ENCODE peak calls at places on chromosome 4, in four cellular contexts. One of them, this sample, is unnamed.

GRCh38 chr4:79964715-79965345 is 108.2 kb downstream of the ANTXR2 start:
- DNase-seq in WTC11: peak
- DNase-seq in K562: no peak
- DNase-seq in HepG2: no peak
- DNase-seq in this sample: no peak

GRCh38 chr4:99815597-99816011 is 1.0 kb upstream of the DAPP1 start:
- DNase-seq in WTC11: no peak
- DNase-seq in K562: no peak
- DNase-seq in HepG2: peak
- DNase-seq in this sample: no peak

GRCh38 chr4:65502151-65502691 is 168.1 kb downstream of the EPHA5 start:
- DNase-seq in WTC11: no peak
- DNase-seq in K562: no peak
- DNase-seq in HepG2: no peak
- DNase-seq in this sample: no peak

GRCh38 chr4:109207060-109207459 is 95.4 kb downstream of the COL25A1 start:
- DNase-seq in WTC11: no peak
- DNase-seq in K562: no peak
- DNase-seq in HepG2: no peak
- DNase-seq in this sample: no peak

GRCh38 chr4:149884046-149884445 is 68.4 kb upstream of the IQCM start:
- DNase-seq in WTC11: no peak
- DNase-seq in K562: no peak
- DNase-seq in HepG2: no peak
- DNase-seq in this sample: no peak

GRCh38 chr4:110953191-110953590 is 330.3 kb upstream of the PITX2 start:
- DNase-seq in WTC11: no peak
- DNase-seq in K562: no peak
- DNase-seq in HepG2: no peak
- DNase-seq in this sample: no peak

GRCh38 chr4:3251691-3252479 is 2.9 kb downstream of the MSANTD1 start:
- DNase-seq in WTC11: peak
- DNase-seq in K562: no peak
- DNase-seq in HepG2: no peak
- DNase-seq in this sample: no peak

GRCh38 chr4:56217383-56217890 is 169.9 kb downstream of the AASDH start:
- DNase-seq in WTC11: no peak
- DNase-seq in K562: no peak
- DNase-seq in HepG2: peak
- DNase-seq in this sample: no peak

GRCh38 chr4:47543331-47543730 is 58.3 kb downstream of the ATP10D start:
- DNase-seq in WTC11: no peak
- DNase-seq in K562: no peak
- DNase-seq in HepG2: no peak
- DNase-seq in this sample: no peak

GRCh38 chr4:145782756-145783155 is 102.8 kb downstream of the C4orf51 start:
- DNase-seq in WTC11: no peak
- DNase-seq in K562: no peak
- DNase-seq in HepG2: no peak
- DNase-seq in this sample: no peak

GRCh38 chr4:173264245-173264959 is 69.8 kb downstream of the HMGB2 start:
- DNase-seq in WTC11: no peak
- DNase-seq in K562: peak
- DNase-seq in HepG2: no peak
- DNase-seq in this sample: no peak

DNA sequence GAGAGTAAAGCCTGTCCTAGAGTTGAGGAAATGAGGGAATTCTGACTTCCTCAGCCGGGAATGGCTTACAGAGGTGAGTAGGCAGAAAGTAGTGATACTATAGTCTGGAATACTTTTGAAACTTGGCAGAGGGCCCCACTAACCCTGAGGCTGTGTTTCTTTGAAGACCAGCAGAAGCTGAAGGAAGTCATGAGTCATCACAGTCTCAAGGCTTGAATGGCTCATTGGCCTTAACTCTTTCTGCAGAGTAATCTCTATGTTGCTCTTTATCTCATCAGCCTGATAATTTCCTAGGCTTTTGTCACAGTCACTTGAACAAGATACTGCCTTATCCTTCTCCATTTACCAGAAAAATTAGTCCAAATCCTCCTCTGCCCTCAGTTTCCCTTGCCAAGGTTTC is 80.8 kb downstream of the ANKRD50 start:
- DNase-seq in WTC11: no peak
- DNase-seq in K562: peak
- DNase-seq in HepG2: no peak
- DNase-seq in this sample: no peak
- TF ChIP-seq CREM in WTC11: no peak
- TF ChIP-seq CREM in K562: no peak
- TF ChIP-seq CREM in HepG2: no peak
- TF ChIP-seq CREM in this sample: no peak

DNA sequence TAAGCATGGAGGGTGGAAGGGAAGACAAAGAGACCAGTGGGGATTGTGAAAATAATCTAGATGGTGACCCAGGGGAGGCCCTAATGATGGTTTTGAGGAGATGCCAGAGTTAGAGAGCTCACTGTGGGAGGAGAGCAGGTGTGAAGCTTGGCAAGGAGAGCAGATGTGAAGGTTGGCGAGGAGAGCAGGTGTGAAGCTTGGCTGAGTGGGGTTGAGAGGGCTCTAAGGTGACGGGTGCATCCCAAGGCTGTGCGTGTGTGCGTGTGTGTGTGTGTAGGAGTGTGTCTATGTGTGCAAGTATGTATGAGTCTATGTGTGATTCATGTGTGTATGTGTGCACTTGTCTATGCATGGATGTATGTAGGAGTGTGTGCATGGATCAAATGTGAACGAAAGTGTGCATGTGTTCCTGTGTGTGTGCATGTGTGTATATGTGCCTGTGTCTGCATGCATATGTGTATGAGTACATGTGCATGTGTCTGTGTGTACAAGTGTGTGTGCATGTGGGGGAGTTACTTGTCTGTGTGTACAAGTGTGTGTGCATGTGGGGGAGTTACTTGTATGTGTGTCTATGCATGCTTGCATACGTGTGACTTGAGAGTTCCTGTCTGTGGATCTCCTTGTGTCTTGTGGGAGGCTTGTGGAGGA is 72.0 kb downstream of the EVC start:
- DNase-seq in WTC11: no peak
- DNase-seq in K562: no peak
- DNase-seq in HepG2: no peak
- DNase-seq in this sample: no peak
- TF ChIP-seq CREM in WTC11: no peak
- TF ChIP-seq CREM in K562: no peak
- TF ChIP-seq CREM in HepG2: no peak
- TF ChIP-seq CREM in this sample: no peak

DNA sequence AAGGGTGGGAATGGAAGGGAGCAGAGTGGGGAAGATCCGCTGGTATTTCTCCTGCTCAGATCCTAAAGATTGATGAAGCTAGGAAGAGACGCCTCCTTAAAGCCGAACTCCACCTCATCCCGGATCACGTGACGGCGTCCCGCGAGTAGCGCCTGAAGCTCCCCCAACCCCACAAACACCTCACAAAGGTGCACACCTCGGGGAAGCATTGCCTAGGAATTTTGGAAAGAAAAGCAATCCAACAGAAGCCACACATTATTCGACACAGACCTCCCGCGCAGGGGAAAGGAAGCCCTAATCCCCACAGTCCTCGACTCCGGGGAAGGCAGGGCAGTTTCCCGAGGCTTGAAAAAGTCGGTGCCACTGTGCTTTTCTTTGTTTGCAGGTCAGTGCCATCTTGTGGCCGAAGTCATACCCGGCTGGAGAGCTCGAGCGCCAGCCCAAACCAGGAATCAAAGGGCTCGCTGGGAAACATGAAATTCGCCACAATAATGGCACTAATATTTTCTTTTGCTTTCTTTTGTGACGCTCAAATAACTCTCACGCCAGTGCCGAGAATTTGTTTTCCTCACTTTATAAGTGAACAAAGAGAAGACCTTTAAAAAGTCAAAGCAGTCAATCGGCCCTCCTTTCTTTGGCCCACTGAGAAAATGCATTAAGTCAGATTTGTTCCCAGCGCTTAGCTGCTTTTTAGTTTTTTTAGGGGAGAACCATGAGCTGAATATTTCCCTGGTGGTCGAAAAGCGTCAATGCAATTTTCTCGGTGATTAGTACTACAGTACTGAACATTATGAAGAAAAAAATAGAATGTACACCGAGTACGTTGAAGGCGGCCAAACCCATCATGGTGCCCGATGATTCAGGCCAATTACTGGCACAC is at the start of gene NPY1R:
- DNase-seq in WTC11: peak
- DNase-seq in K562: peak
- DNase-seq in HepG2: peak
- DNase-seq in this sample: peak
- TF ChIP-seq CREM in WTC11: no peak
- TF ChIP-seq CREM in K562: no peak
- TF ChIP-seq CREM in HepG2: no peak
- TF ChIP-seq CREM in this sample: no peak

GRCh38 chr4:8547108-8547911 is 32.9 kb upstream of the GPR78 start:
- DNase-seq in WTC11: peak
- DNase-seq in K562: peak
- DNase-seq in HepG2: peak
- DNase-seq in this sample: no peak

GRCh38 chr4:8547912-8548730 is 32.1 kb upstream of the GPR78 start:
- DNase-seq in WTC11: no peak
- DNase-seq in K562: no peak
- DNase-seq in HepG2: no peak
- DNase-seq in this sample: no peak

GRCh38 chr4:8550691-8551090 is 29.5 kb upstream of the GPR78 start:
- DNase-seq in WTC11: no peak
- DNase-seq in K562: no peak
- DNase-seq in HepG2: no peak
- DNase-seq in this sample: no peak

GRCh38 chr4:8549352-8549931 is 30.8 kb upstream of the GPR78 start:
- DNase-seq in WTC11: no peak
- DNase-seq in K562: peak
- DNase-seq in HepG2: no peak
- DNase-seq in this sample: no peak

DNA sequence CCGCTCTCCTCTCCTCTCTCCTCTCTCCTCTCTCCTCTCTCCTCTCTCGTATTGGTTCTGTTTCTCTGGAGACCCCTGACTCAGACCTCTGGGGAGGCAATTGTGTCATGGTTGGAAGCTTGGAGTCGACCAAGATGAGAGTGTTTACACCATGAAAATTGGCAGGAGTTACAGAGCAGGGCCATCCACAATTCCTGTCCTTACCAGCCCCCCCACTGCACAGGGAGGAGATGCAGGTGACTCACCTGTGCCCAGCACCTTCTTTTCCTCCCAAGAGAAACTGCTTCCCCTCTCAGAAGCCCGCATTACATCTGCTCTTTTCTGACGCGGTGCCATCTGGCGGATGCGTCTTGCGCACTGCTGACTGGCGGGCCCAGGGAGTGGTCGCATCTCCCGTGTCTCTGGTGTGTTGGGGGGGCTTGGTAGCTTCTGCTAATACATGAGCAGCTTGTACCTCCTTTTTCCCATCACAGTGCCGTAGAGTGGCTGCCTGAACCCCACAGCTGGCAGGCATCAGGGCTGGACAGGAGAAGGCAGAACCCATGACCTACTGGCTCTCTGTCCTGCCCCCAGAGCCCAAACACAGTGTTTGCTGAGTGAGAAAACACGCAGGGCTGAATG is 31.4 kb upstream of the GPR78 start:
- DNase-seq in WTC11: no peak
- DNase-seq in K562: no peak
- DNase-seq in HepG2: no peak
- DNase-seq in this sample: no peak
- TF ChIP-seq CREM in WTC11: no peak
- TF ChIP-seq CREM in K562: no peak
- TF ChIP-seq CREM in HepG2: no peak
- TF ChIP-seq CREM in this sample: no peak

This sample was measured in GM12878.